ENCODE peak calls at places on chromosome 1, in six cellular contexts. N is AG10803; E is RPMI7951; Y is esophagus muscularis mucosa; M is naive thymus-derived CD8-positive, alpha-beta T cell; J is Daoy. S is an unnamed sample.
A peak's percentile ranks its signal among the peaks of the same experiment; 100 is the strongest.

GRCh38 chr1:174158767-174159252 is 510 bp upstream of the RABGAP1L start:
- DNase-seq in N (no peak), E (no peak), Y (no peak), M (peak; percentile 12), J (no peak), S (no peak)

GRCh38 chr1:25061596-25061995 is 131.5 kb upstream of the RUNX3 start:
- DNase-seq in N (no peak), E (no peak), Y (no peak), M (no peak), J (no peak), S (no peak)

GRCh38 chr1:201937624-201938212 is 8.6 kb downstream of the LMOD1 start:
- DNase-seq in N (peak; percentile 73), E (peak; percentile 75), Y (no peak), M (no peak), J (peak; percentile 58), S (no peak)

GRCh38 chr1:39901486-39902120 is at the start of gene MYCL:
- DNase-seq in N (peak; percentile 33), E (peak; percentile 55), Y (no peak), M (peak; percentile 46), J (peak; percentile 89), S (peak; percentile 76)

GRCh38 chr1:94068096-94068830 is 52.7 kb downstream of the ABCA4 start:
- DNase-seq in N (no peak), E (peak; percentile 72), Y (no peak), M (no peak), J (peak; percentile 83), S (no peak)

GRCh38 chr1:37480125-37480466 is 5.7 kb downstream of the ZC3H12A start:
- DNase-seq in N (no peak), E (no peak), Y (no peak), M (no peak), J (no peak), S (no peak)

GRCh38 chr1:10980094-10980577 is 32.3 kb upstream of the TARDBP start:
- DNase-seq in N (peak; percentile 93), E (peak; percentile 90), Y (peak; percentile 93), M (no peak), J (peak; percentile 85), S (no peak)

GRCh38 chr1:95084317-95085176 is 11.8 kb upstream of the ALG14 start:
- DNase-seq in N (peak; percentile 17), E (peak; percentile 43), Y (no peak), M (peak; percentile 10), J (peak; percentile 58), S (peak; percentile 26)

GRCh38 chr1:168343566-168343965 is 62.9 kb downstream of the TBX19 start:
- DNase-seq in N (no peak), E (no peak), Y (no peak), M (no peak), J (no peak), S (no peak)

GRCh38 chr1:248884632-248885295 is 21.3 kb upstream of the PGBD2 start:
- DNase-seq in N (no peak), E (no peak), Y (no peak), M (no peak), J (no peak), S (no peak)

GRCh38 chr1:24052119-24052695 is 59.7 kb downstream of the MYOM3 start:
- DNase-seq in N (peak; percentile 65), E (no peak), Y (no peak), M (no peak), J (no peak), S (no peak)

GRCh38 chr1:111739984-111740765 is 980 bp upstream of the INKA2 start:
- DNase-seq in N (peak; percentile 69), E (peak; percentile 64), Y (no peak), M (no peak), J (peak; percentile 68), S (no peak)

GRCh38 chr1:14850563-14850962 is 252.1 kb downstream of the KAZN start:
- DNase-seq in N (no peak), E (no peak), Y (no peak), M (no peak), J (peak; percentile 26), S (no peak)

GRCh38 chr1:52669696-52670095 is 28.5 kb downstream of the COA7 start:
- DNase-seq in N (peak; percentile 90), E (no peak), Y (no peak), M (no peak), J (no peak), S (no peak)

GRCh38 chr1:89545264-89546038 is 20.8 kb downstream of the LRRC8B start:
- DNase-seq in N (no peak), E (no peak), Y (no peak), M (no peak), J (peak; percentile 32), S (no peak)

GRCh38 chr1:100708476-100709062 is 11.0 kb upstream of the VCAM1 start:
- DNase-seq in N (no peak), E (no peak), Y (no peak), M (no peak), J (no peak), S (no peak)

GRCh38 chr1:2126331-2127180 is 68.0 kb downstream of the FAAP20 start:
- DNase-seq in N (no peak), E (no peak), Y (no peak), M (no peak), J (no peak), S (no peak)

GRCh38 chr1:216686860-216687545 is 36.2 kb downstream of the ESRRG start:
- DNase-seq in N (peak; percentile 7), E (no peak), Y (no peak), M (no peak), J (peak; percentile 36), S (no peak)

GRCh38 chr1:3711780-3712451 is 40.3 kb upstream of the CCDC27 start:
- DNase-seq in N (no peak), E (no peak), Y (no peak), M (no peak), J (no peak), S (no peak)

GRCh38 chr1:179958359-179958758 is 3.7 kb downstream of the CEP350 start:
- DNase-seq in N (no peak), E (no peak), Y (no peak), M (no peak), J (no peak), S (no peak)

GRCh38 chr1:94864821-94865220 is 44.7 kb downstream of the SLC44A3 start:
- DNase-seq in N (peak; percentile 50), E (no peak), Y (no peak), M (no peak), J (no peak), S (no peak)

GRCh38 chr1:204113900-204114299 is 37.9 kb downstream of the ETNK2 start:
- DNase-seq in N (no peak), E (no peak), Y (no peak), M (no peak), J (no peak), S (no peak)

GRCh38 chr1:71393301-71393700 is 312.5 kb upstream of the ZRANB2 start:
- DNase-seq in N (no peak), E (no peak), Y (no peak), M (no peak), J (no peak), S (no peak)

GRCh38 chr1:119653839-119654170 is 5.7 kb upstream of the ZNF697 start:
- DNase-seq in N (peak; percentile 85), E (no peak), Y (no peak), M (no peak), J (no peak), S (no peak)

GRCh38 chr1:8349961-8350360 is 32.0 kb downstream of the SLC45A1 start:
- DNase-seq in N (peak; percentile 46), E (no peak), Y (no peak), M (no peak), J (peak; percentile 48), S (no peak)

GRCh38 chr1:32701421-32701911 is 1.1 kb downstream of the SYNC start:
- DNase-seq in N (peak; percentile 25), E (no peak), Y (no peak), M (no peak), J (peak; percentile 36), S (no peak)

GRCh38 chr1:111982428-111982827 is 7.0 kb downstream of the KCND3 start:
- DNase-seq in N (no peak), E (no peak), Y (no peak), M (no peak), J (no peak), S (no peak)

GRCh38 chr1:106049595-106049994 is 1006.9 kb upstream of the PRMT6 start:
- DNase-seq in N (no peak), E (no peak), Y (no peak), M (no peak), J (peak; percentile 5), S (no peak)